ENCODE peak calls at places on chromosomes 3 and 15, in nine cellular contexts. K, D, V, J, Y, U, I, H and R are unnamed samples.

GRCh38 chr15:26102365-26102764 is 239.2 kb upstream of the ATP10A start:
- DNase-seq in U (no peak), K (no peak), V (peak; percentile 41), I (no peak), D (no peak), Y (no peak), H (no peak), J (no peak), R (no peak)

GRCh38 chr3:73580343-73580742 is 44.4 kb downstream of the PDZRN3 start:
- DNase-seq in K (peak; percentile 18), D (peak; percentile 83), V (no peak), H (no peak), I (no peak), U (no peak), Y (no peak), J (peak; percentile 26), R (no peak)

GRCh38 chr3:52205727-52206372 is 7.9 kb downstream of the ALAS1 start:
- DNase-seq in I (no peak), J (no peak), U (no peak), K (peak; percentile 95), D (no peak), V (no peak), Y (no peak), H (no peak), R (no peak)

GRCh38 chr15:58538225-58538731 is 106.5 kb downstream of the LIPC start:
- DNase-seq in I (no peak), U (no peak), K (no peak), H (no peak), Y (no peak), J (no peak), V (no peak), D (no peak), R (no peak)

GRCh38 chr3:135007622-135008021 is 212.6 kb downstream of the EPHB1 start:
- DNase-seq in D (peak; percentile 8), J (peak; percentile 2), I (no peak), U (no peak), Y (no peak), H (no peak), K (no peak), V (no peak), R (no peak)

GRCh38 chr15:79017953-79018352 is 72.6 kb downstream of the RASGRF1 start:
- DNase-seq in V (no peak), I (no peak), Y (no peak), H (no peak), D (no peak), U (no peak), K (no peak), J (no peak), R (no peak)

GRCh38 chr3:63232764-63233396 is 45.2 kb upstream of the SYNPR start:
- DNase-seq in V (peak; percentile 57), K (peak; percentile 15), H (peak; percentile 42), Y (no peak), D (peak; percentile 50), J (peak; percentile 14), I (peak; percentile 33), U (no peak), R (peak; percentile 29)

GRCh38 chr3:115922681-115923347 is 299.5 kb downstream of the GAP43 start:
- DNase-seq in Y (no peak), K (peak; percentile 53), V (peak; percentile 81), H (no peak), I (peak; percentile 26), D (peak; percentile 56), J (peak; percentile 22), U (peak; percentile 12), R (no peak)

GRCh38 chr3:87370007-87370406 is 93.6 kb upstream of the POU1F1 start:
- DNase-seq in Y (no peak), U (no peak), J (no peak), D (no peak), H (no peak), I (no peak), K (no peak), V (peak; percentile 4), R (no peak)

GRCh38 chr3:193465992-193466618 is 87.6 kb upstream of the ATP13A5 start:
- DNase-seq in I (no peak), H (no peak), V (no peak), Y (no peak), J (no peak), K (no peak), D (no peak), U (no peak), R (no peak)

GRCh38 chr3:177056927-177057326 is 140.4 kb downstream of the TBL1XR1 start:
- DNase-seq in J (no peak), Y (no peak), D (no peak), U (no peak), I (no peak), V (no peak), K (no peak), H (no peak), R (no peak)

GRCh38 chr3:79233431-79234060 is 534.3 kb downstream of the ROBO1 start:
- DNase-seq in K (no peak), I (no peak), H (no peak), Y (no peak), J (no peak), V (peak; percentile 92), D (no peak), U (no peak), R (no peak)

GRCh38 chr3:42273351-42273750 is 7.4 kb upstream of the CCK start:
- DNase-seq in K (no peak), H (no peak), V (no peak), I (no peak), J (no peak), Y (no peak), D (no peak), U (no peak), R (no peak)

GRCh38 chr3:49754536-49754935 is 30.8 kb upstream of the GMPPB start:
- DNase-seq in V (no peak), H (no peak), D (no peak), J (no peak), U (no peak), Y (no peak), K (no peak), I (no peak), R (no peak)

GRCh38 chr3:49750056-49750455 is 26.3 kb upstream of the GMPPB start:
- DNase-seq in I (no peak), Y (no peak), J (no peak), V (no peak), K (no peak), D (peak; percentile 22), U (no peak), H (no peak), R (no peak)

GRCh38 chr3:49756036-49756435 is 30.3 kb downstream of the IP6K1 start:
- DNase-seq in U (no peak), Y (no peak), V (peak; percentile 8), D (no peak), H (no peak), K (no peak), I (no peak), J (no peak), R (no peak)

GRCh38 chr3:49747792-49748480 is 24.2 kb upstream of the GMPPB start:
- DNase-seq in K (peak; percentile 17), H (no peak), U (no peak), I (no peak), J (peak; percentile 47), V (no peak), Y (no peak), D (peak; percentile 76), R (no peak)

DNA sequence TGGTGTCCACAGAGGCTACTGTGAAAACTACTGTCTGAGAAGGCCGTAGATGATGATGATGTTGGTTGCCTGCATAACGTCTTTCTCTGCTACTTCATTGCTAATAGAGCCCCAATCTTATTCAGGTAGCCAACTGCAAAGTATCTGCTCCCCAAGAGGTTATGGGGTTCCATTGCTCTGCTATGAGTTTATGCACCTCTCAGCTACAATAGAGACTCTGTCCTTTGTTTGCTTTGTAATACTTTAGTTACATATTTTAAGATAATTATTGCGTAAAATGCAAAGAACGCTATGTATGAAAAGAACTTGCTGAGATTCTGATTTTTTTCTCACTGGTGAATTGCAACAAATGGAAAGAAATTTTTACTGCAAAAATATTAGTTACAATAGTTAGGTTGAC is 27.8 kb upstream of the GMPPB start:
- DNase-seq in K (no peak), J (no peak), Y (no peak), D (no peak), U (no peak), V (no peak), I (no peak), H (no peak), R (no peak)
- TF ChIP-seq EZH2phosphoT487 in K (no peak), J (no peak), Y (no peak), D (no peak), U (no peak), V (no peak), I (no peak), H (no peak), R (no peak)

GRCh38 chr3:15823092-15823491 is 25.3 kb upstream of the ANKRD28 start:
- DNase-seq in H (no peak), K (no peak), V (peak; percentile 46), J (no peak), U (no peak), D (no peak), I (peak; percentile 54), Y (no peak), R (no peak)
- H3K4me3 ChIP-seq in H (no peak overlapping the region), K (no peak overlapping the region), V (no peak overlapping the region), J (no peak overlapping the region), U (no peak overlapping the region), D (no peak overlapping the region), I (no peak overlapping the region), Y (no peak overlapping the region), R (no peak overlapping the region)

DNA sequence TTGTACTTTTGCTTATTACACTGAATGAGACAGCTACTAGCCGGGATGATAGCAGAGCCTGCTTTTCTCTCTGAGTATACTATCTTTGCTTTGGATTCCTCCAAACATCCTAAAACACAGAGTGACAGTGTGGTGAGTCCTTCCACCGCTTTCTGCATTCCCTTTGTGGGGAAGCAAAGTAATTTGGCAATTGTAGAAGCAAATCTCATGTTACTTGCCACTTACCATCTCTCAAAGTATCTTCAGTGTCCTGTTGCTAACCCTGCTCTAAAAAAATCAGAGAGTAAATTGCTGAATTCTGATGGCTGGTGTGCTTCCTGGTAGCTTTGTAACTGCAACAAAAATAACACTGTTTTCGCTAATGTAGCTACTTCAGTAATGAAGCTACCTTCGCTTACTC is 92.4 kb upstream of the LRRFIP2 start:
- DNase-seq in U (no peak), V (no peak), H (no peak), J (no peak), D (no peak), I (no peak), K (no peak), Y (no peak), R (no peak)
- TF ChIP-seq EZH2phosphoT487 in U (no peak), V (no peak), H (no peak), J (no peak), D (no peak), I (no peak), K (no peak), Y (no peak), R (no peak)

DNA sequence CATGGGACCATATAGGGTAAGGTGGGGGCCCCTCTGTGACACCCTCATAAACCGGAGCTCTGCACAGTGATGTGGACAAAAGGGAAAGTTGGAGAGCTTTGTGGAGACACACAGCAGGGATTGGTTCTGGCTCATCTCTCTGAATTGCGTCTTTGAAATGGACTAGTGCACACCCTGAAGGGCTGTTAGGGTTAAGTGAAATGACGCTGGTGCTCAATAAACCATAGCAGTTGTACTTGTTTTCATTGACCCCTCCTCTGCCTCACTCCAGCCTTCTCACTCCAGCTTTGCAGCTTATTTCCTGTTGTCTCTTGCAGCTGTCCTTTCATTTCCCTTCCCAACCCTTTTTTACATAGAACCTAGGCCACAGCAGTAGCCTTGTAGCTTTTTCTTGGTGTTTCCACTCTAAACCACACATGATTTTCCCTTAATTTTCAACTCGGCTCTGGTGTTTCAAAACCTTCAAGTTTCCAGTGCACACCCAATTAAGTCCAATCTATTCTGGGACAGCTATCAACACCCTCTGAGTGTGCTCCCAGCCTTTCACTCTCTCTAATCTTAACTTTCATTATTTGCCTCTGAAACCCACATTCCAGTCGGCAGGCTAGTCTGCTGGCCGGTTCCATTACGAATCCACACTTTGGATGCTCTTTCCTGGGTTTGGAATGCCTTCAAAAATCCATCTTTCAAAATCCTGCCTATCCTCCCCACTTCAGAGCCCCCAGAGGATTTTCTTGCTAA is 6.4 kb downstream of the C3orf52 start:
- DNase-seq in D (peak; percentile 31), U (no peak), Y (no peak), J (no peak), V (peak; percentile 50), K (no peak), I (peak; percentile 37), H (peak; percentile 64), R (peak; percentile 31)
- H3K4me3 ChIP-seq in D (no peak overlapping the region), U (no peak overlapping the region), Y (no peak overlapping the region), J (no peak overlapping the region), V (no peak overlapping the region), K (no peak overlapping the region), I (no peak overlapping the region), H (peak overlapping the region; percentile 49), R (peak overlapping the region; percentile 17)